ENCODE peak calls at places on chromosomes 1 and 21, in ten cellular contexts. O is CD8-positive, alpha-beta memory T cell; E is HCEC 1CT; F is DMS153; A is stimulated activated CD8-positive, alpha-beta memory T cell treated with anti-CD3 and anti-CD28 coated beads, Interleukin-12 subunit alpha, Interleukin-12 subunit beta, amount 100 ng/mL, for 4 hours; U is T-helper 17 cell; H is pancreas; P is fibroblast of lung; R is astrocyte; K is effector CD4-positive, alpha-beta T cell. B is an unnamed sample.

GRCh38 chr1:204513117-204513716 is 3.0 kb upstream of the MDM4 start:
- DNase-seq in R (no peak), K (peak), H (no peak), E (no peak), P (no peak), A (no peak), O (peak), F (no peak), U (peak), B (peak)

GRCh38 chr21:29904359-29905282 is 35.2 kb downstream of the GRIK1 start:
- DNase-seq in O (no peak), A (no peak), E (peak), U (no peak), F (no peak), R (peak), P (peak), K (no peak), H (no peak), B (no peak)

GRCh38 chr1:19468397-19468956 is 16.9 kb downstream of the CAPZB start:
- DNase-seq in P (no peak), F (peak), U (peak), K (peak), O (peak), E (no peak), R (no peak), A (no peak), H (no peak), B (no peak)

GRCh38 chr21:37001446-37001845 is 5.1 kb upstream of the RIPPLY3 start:
- DNase-seq in R (no peak), E (no peak), K (no peak), U (no peak), H (no peak), A (no peak), P (no peak), O (no peak), F (no peak), B (no peak)

GRCh38 chr1:171110485-171111340 is 20.0 kb downstream of the FMO3 start:
- DNase-seq in A (no peak), P (peak), K (no peak), R (peak), O (no peak), H (no peak), F (no peak), U (no peak), E (peak), B (no peak)

GRCh38 chr1:109371271-109371739 is 26.4 kb downstream of the SORT1 start:
- DNase-seq in U (no peak), F (no peak), E (peak), A (no peak), H (no peak), O (no peak), P (peak), R (peak), K (no peak), B (no peak)

GRCh38 chr1:184189361-184189760 is 137.8 kb downstream of the TSEN15 start:
- DNase-seq in U (no peak), R (no peak), A (no peak), O (no peak), K (no peak), F (no peak), E (no peak), H (peak), P (peak), B (no peak)

GRCh38 chr1:238675241-238675640 is 711.1 kb upstream of the CHRM3 start:
- DNase-seq in H (no peak), O (no peak), P (no peak), U (no peak), R (peak), E (no peak), A (no peak), F (peak), K (no peak), B (no peak)

GRCh38 chr1:180534199-180534598 is 24.6 kb upstream of the OVAAL start:
- DNase-seq in F (no peak), P (no peak), E (no peak), A (no peak), U (no peak), H (no peak), O (no peak), R (no peak), K (no peak), B (no peak)

GRCh38 chr1:214002060-214002459 is 14.3 kb downstream of the PROX1 start:
- DNase-seq in O (no peak), H (no peak), R (no peak), E (no peak), F (peak), K (no peak), A (no peak), P (no peak), U (no peak), B (no peak)

GRCh38 chr1:178739285-178740045 is 14.4 kb downstream of the RALGPS2 start:
- DNase-seq in E (peak), R (no peak), H (no peak), A (no peak), U (no peak), O (no peak), F (no peak), K (no peak), P (peak), B (no peak)

GRCh38 chr21:44596068-44596725 is 3.9 kb upstream of the KRTAP10-6 start:
- DNase-seq in K (no peak), U (no peak), R (peak), A (no peak), F (no peak), E (no peak), H (no peak), P (no peak), O (no peak), B (no peak)

GRCh38 chr1:206012086-206012859 is 9.1 kb upstream of the RAB7B start:
- DNase-seq in R (no peak), A (peak), K (no peak), O (peak), U (no peak), H (peak), F (no peak), P (no peak), E (no peak), B (peak)

GRCh38 chr1:201375169-201375568 is 2.3 kb downstream of the TNNT2 start:
- DNase-seq in O (no peak), K (no peak), H (no peak), R (no peak), A (no peak), U (no peak), F (no peak), E (no peak), P (no peak), B (no peak)

GRCh38 chr1:179576509-179576908 is 761 bp upstream of the NPHS2 start:
- DNase-seq in R (no peak), U (no peak), A (no peak), K (no peak), O (no peak), P (no peak), E (no peak), F (no peak), H (no peak), B (no peak)

B was measured in activated B cell treated with CpG ODN at 0.5 μM for 24 hours.